ENCODE peak calls at places on chromosomes 6 and 20, in four cellular contexts. One of them, this sample, is unnamed.

GRCh38 chr6:39079726-39080125 is 31.1 kb downstream of the GLP1R start:
- DNase-seq in K562: no peak
- DNase-seq in HCT116: no peak
- DNase-seq in HepG2: no peak
- DNase-seq in this sample: no peak

GRCh38 chr20:59648720-59649119 is 44.4 kb downstream of the PHACTR3 start:
- DNase-seq in HCT116: no peak
- DNase-seq in HepG2: no peak
- DNase-seq in K562: no peak
- DNase-seq in this sample: no peak

GRCh38 chr20:17749979-17750721 is 50.4 kb downstream of the BANF2 start:
- DNase-seq in HepG2: peak; percentile 52
- DNase-seq in K562: no peak
- DNase-seq in HCT116: no peak
- DNase-seq in this sample: no peak

GRCh38 chr6:149094934-149095341 is 222.6 kb upstream of the TAB2 start:
- DNase-seq in K562: no peak
- DNase-seq in HepG2: no peak
- DNase-seq in HCT116: no peak
- DNase-seq in this sample: no peak

GRCh38 chr20:49349678-49350077 is 71.8 kb upstream of the ZNFX1 start:
- DNase-seq in HepG2: no peak
- DNase-seq in HCT116: no peak
- DNase-seq in K562: no peak
- DNase-seq in this sample: no peak

GRCh38 chr20:20358801-20359200 is 9.1 kb upstream of the INSM1 start:
- DNase-seq in HepG2: no peak
- DNase-seq in K562: no peak
- DNase-seq in HCT116: no peak
- DNase-seq in this sample: no peak

GRCh38 chr6:56292505-56293181 is 45.3 kb upstream of the COL21A1 start:
- DNase-seq in K562: no peak
- DNase-seq in HepG2: peak; percentile 62
- DNase-seq in HCT116: peak; percentile 53
- DNase-seq in this sample: peak; percentile 72

GRCh38 chr20:20837574-20838021 is 125.2 kb upstream of the RALGAPA2 start:
- DNase-seq in HCT116: peak; percentile 38
- DNase-seq in HepG2: peak; percentile 60
- DNase-seq in K562: peak; percentile 25
- DNase-seq in this sample: no peak

GRCh38 chr6:169244684-169245383 is 8.8 kb downstream of the THBS2 start:
- DNase-seq in HepG2: no peak
- DNase-seq in HCT116: no peak
- DNase-seq in K562: no peak
- DNase-seq in this sample: no peak

GRCh38 chr20:57596998-57597939 is 23.0 kb downstream of the ZBP1 start:
- DNase-seq in HepG2: peak; percentile 43
- DNase-seq in K562: peak; percentile 93
- DNase-seq in HCT116: peak; percentile 8
- DNase-seq in this sample: no peak

GRCh38 chr6:106085984-106086832 is at the start of gene PRDM1:
- DNase-seq in HepG2: no peak
- DNase-seq in K562: peak; percentile 74
- DNase-seq in HCT116: peak; percentile 81
- DNase-seq in this sample: no peak

GRCh38 chr6:156720739-156721714 is 56.2 kb upstream of the ARID1B start:
- DNase-seq in K562: no peak
- DNase-seq in HepG2: peak; percentile 24
- DNase-seq in HCT116: no peak
- DNase-seq in this sample: no peak

GRCh38 chr6:1329708-1330107 is 17.8 kb downstream of the FOXQ1 start:
- DNase-seq in HepG2: no peak
- DNase-seq in HCT116: no peak
- DNase-seq in K562: no peak
- DNase-seq in this sample: no peak

GRCh38 chr20:43959079-43959919 is 44.6 kb downstream of the TOX2 start:
- DNase-seq in HCT116: no peak
- DNase-seq in K562: no peak
- DNase-seq in HepG2: peak; percentile 73
- DNase-seq in this sample: no peak

GRCh38 chr6:158711264-158711663 is 61.4 kb downstream of the SYTL3 start:
- DNase-seq in HCT116: no peak
- DNase-seq in K562: no peak
- DNase-seq in HepG2: no peak
- DNase-seq in this sample: no peak

GRCh38 chr6:153129873-153130514 is 1.1 kb downstream of the RGS17 start:
- DNase-seq in K562: no peak
- DNase-seq in HCT116: no peak
- DNase-seq in HepG2: no peak
- DNase-seq in this sample: no peak

GRCh38 chr20:4159765-4160490 is 144.6 kb upstream of the RNF24 start:
- DNase-seq in HCT116: no peak
- DNase-seq in HepG2: no peak
- DNase-seq in K562: no peak
- DNase-seq in this sample: no peak

GRCh38 chr20:50395258-50395729 is 114.9 kb upstream of the PTPN1 start:
- DNase-seq in HepG2: no peak
- DNase-seq in HCT116: no peak
- DNase-seq in K562: no peak
- DNase-seq in this sample: no peak

GRCh38 chr20:4060054-4060795 is 44.9 kb upstream of the RNF24 start:
- DNase-seq in K562: no peak
- DNase-seq in HepG2: no peak
- DNase-seq in HCT116: no peak
- DNase-seq in this sample: no peak

GRCh38 chr6:119172813-119173212 is 94.3 kb upstream of the FAM184A start:
- DNase-seq in HepG2: peak; percentile 67
- DNase-seq in K562: no peak
- DNase-seq in HCT116: peak; percentile 34
- DNase-seq in this sample: no peak

GRCh38 chr6:45816674-45817297 is 198.9 kb downstream of the CLIC5 start:
- DNase-seq in HepG2: no peak
- DNase-seq in HCT116: no peak
- DNase-seq in K562: no peak
- DNase-seq in this sample: no peak

GRCh38 chr6:147559016-147559415 is 50.5 kb downstream of the SAMD5 start:
- DNase-seq in HCT116: no peak
- DNase-seq in K562: no peak
- DNase-seq in HepG2: no peak
- DNase-seq in this sample: no peak

GRCh38 chr6:70547313-70547712 is 19.4 kb upstream of the SDHAF4 start:
- DNase-seq in K562: no peak
- DNase-seq in HCT116: no peak
- DNase-seq in HepG2: no peak
- DNase-seq in this sample: no peak

GRCh38 chr6:37033255-37033654 is 27.8 kb downstream of the FGD2 start:
- DNase-seq in HepG2: no peak
- DNase-seq in K562: no peak
- DNase-seq in HCT116: no peak
- DNase-seq in this sample: no peak

GRCh38 chr6:12348530-12349511 is 58.7 kb downstream of the EDN1 start:
- DNase-seq in HCT116: peak; percentile 83
- DNase-seq in HepG2: peak; percentile 98
- DNase-seq in K562: no peak
- DNase-seq in this sample: peak; percentile 84

GRCh38 chr6:37804676-37805075 is 14.9 kb upstream of the ZFAND3 start:
- DNase-seq in HepG2: no peak
- DNase-seq in HCT116: no peak
- DNase-seq in K562: no peak
- DNase-seq in this sample: no peak

GRCh38 chr20:40176442-40176841 is 512.6 kb downstream of the MAFB start:
- DNase-seq in K562: no peak
- DNase-seq in HepG2: no peak
- DNase-seq in HCT116: no peak
- DNase-seq in this sample: no peak

GRCh38 chr6:137543114-137543513 is 48.9 kb upstream of the OLIG3 start:
- DNase-seq in HCT116: no peak
- DNase-seq in K562: no peak
- DNase-seq in HepG2: no peak
- DNase-seq in this sample: no peak

GRCh38 chr20:57260959-57261357 is 5.5 kb downstream of the BMP7 start:
- DNase-seq in K562: no peak
- DNase-seq in HCT116: no peak
- DNase-seq in HepG2: no peak
- DNase-seq in this sample: no peak

GRCh38 chr6:91434135-91434534 is 847.3 kb upstream of the MAP3K7 start:
- DNase-seq in HCT116: no peak
- DNase-seq in HepG2: no peak
- DNase-seq in K562: no peak
- DNase-seq in this sample: no peak

GRCh38 chr20:47063808-47064207 is 169.2 kb downstream of the EYA2 start:
- DNase-seq in HepG2: no peak
- DNase-seq in HCT116: no peak
- DNase-seq in K562: no peak
- DNase-seq in this sample: no peak

GRCh38 chr20:47071646-47072185 is 177.1 kb downstream of the EYA2 start:
- DNase-seq in HepG2: no peak
- DNase-seq in HCT116: no peak
- DNase-seq in K562: no peak
- DNase-seq in this sample: no peak

GRCh38 chr20:47066484-47067270 is 172.0 kb downstream of the EYA2 start:
- DNase-seq in HCT116: no peak
- DNase-seq in HepG2: no peak
- DNase-seq in K562: no peak
- DNase-seq in this sample: no peak

GRCh38 chr20:47070176-47070575 is 175.5 kb downstream of the EYA2 start:
- DNase-seq in K562: no peak
- DNase-seq in HepG2: no peak
- DNase-seq in HCT116: no peak
- DNase-seq in this sample: no peak

DNA sequence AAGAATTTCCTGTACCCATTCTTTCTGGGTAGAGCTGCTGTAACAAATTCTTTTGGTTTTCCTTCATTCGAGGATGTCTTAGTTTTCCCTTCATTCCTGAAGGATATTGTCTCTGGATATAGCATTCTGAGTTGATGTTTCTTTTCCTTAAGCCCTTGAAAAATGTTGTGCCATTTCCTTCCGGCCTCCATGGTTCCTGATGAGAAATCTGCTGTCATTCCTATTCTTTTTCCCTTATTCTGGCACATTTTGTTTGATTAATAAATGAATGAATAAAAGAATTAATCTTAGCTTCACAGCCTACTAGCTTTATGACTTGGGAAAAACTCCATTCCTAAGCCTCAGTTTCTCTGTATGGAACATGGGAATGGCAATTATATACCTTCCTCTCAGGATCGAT is 173.1 kb downstream of the EYA2 start:
- DNase-seq in HepG2: no peak
- DNase-seq in HCT116: no peak
- DNase-seq in K562: no peak
- DNase-seq in this sample: no peak
- TF ChIP-seq TCF7L2 in HepG2: no peak
- TF ChIP-seq TCF7L2 in HCT116: no peak
- TF ChIP-seq TCF7L2 in K562: no peak
- TF ChIP-seq TCF7L2 in this sample: no peak

DNA sequence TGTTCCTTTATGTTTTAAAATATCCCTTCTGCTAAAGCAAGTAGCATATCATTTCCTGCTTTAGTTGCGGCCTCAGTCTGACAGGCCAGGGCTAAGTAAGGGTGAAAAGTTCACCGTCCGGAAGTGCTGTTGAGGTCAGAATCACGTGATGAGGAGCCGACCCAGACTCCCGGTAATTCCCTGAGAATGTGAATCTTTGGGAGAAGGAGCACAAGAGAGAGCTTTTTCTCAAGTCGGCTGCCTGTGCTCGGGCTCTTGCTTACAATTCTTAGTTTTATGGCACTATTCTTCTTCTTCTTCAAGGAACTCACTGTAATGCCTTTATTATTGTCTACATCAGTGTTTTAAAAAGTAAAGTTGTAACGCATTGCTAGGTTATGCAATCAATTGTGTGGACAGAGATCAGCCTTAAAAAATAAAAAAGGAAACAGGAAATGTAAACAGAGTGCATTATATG is 309.3 kb downstream of the PRL start:
- DNase-seq in HepG2: peak; percentile 5
- DNase-seq in HCT116: peak; percentile 58
- DNase-seq in K562: peak; percentile 39
- DNase-seq in this sample: no peak
- TF ChIP-seq TCF7L2 in HepG2: no peak
- TF ChIP-seq TCF7L2 in HCT116: no peak
- TF ChIP-seq TCF7L2 in K562: no peak
- TF ChIP-seq TCF7L2 in this sample: no peak

GRCh38 chr6:16239090-16239797 is 857 bp downstream of the GMPR start:
- DNase-seq in K562: peak; percentile 37
- DNase-seq in HCT116: no peak
- DNase-seq in HepG2: no peak
- DNase-seq in this sample: no peak
- TF ChIP-seq TCF7L2 in K562: no peak
- TF ChIP-seq TCF7L2 in HCT116: no peak
- TF ChIP-seq TCF7L2 in HepG2: no peak
- TF ChIP-seq TCF7L2 in this sample: no peak

GRCh38 chr6:7121704-7122241 is 14.0 kb downstream of the RREB1 start:
- DNase-seq in HepG2: no peak
- DNase-seq in HCT116: no peak
- DNase-seq in K562: no peak
- DNase-seq in this sample: no peak
- TF ChIP-seq TCF7L2 in HepG2: no peak
- TF ChIP-seq TCF7L2 in HCT116: no peak
- TF ChIP-seq TCF7L2 in K562: no peak
- TF ChIP-seq TCF7L2 in this sample: no peak

DNA sequence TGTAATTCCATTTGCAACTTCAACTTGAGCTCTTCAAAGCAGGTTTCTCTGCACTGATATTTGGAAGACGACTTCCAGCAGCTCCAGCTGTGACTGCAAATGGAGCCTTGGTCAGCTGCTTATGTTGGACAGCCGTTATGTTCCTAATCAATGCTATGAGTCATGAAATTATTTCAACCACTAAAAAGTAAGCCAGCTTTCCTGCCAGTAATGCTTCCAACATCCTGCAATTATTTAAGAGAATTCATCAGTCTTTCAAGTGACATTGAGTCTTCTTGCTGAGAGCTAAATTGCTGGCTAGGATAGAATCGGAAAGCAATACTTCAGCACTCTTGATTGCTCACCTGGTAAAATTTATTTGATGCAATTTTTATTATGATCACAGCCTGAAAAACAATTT is 375.7 kb downstream of the MMUT start:
- DNase-seq in K562: no peak
- DNase-seq in HepG2: no peak
- DNase-seq in HCT116: no peak
- DNase-seq in this sample: no peak
- TF ChIP-seq TCF7L2 in K562: no peak
- TF ChIP-seq TCF7L2 in HepG2: no peak
- TF ChIP-seq TCF7L2 in HCT116: no peak
- TF ChIP-seq TCF7L2 in this sample: no peak